ENCODE peak calls at places on chromosomes 1 and 21, in six cellular contexts. X is AG08396; M is adipocyte; P is dermis blood vessel endothelial cell; K is caudate nucleus; D is activated naive CD8-positive, alpha-beta T cell treated with anti-CD3 and anti-CD28 coated beads, Interleukin-2, amount 50 U/mL, for 16 hours. H is an unnamed sample.

GRCh38 chr1:47325530-47325929 is 8.1 kb upstream of the CMPK1 start:
- DNase-seq in K (no peak), D (no peak), M (no peak), P (peak; percentile 35), X (no peak), H (no peak)

GRCh38 chr1:215970406-215970805 is 403.3 kb downstream of the KCTD3 start:
- DNase-seq in K (no peak), P (no peak), M (no peak), D (no peak), X (peak; percentile 3), H (no peak)

GRCh38 chr1:156893048-156893953 is at the start of gene PEAR1:
- DNase-seq in M (peak; percentile 41), P (peak; percentile 80), K (no peak), D (no peak), X (no peak), H (no peak)

GRCh38 chr1:69221492-69221990 is 346.2 kb upstream of the LRRC7 start:
- DNase-seq in K (no peak), M (no peak), P (no peak), X (no peak), D (no peak), H (no peak)

GRCh38 chr1:35935989-35936388 is 5.1 kb downstream of the AGO3 start:
- DNase-seq in P (no peak), M (no peak), D (no peak), X (no peak), K (no peak), H (no peak)

GRCh38 chr21:43869486-43870325 is 4.7 kb downstream of the AGPAT3 start:
- DNase-seq in P (no peak), K (no peak), M (no peak), D (no peak), X (no peak), H (no peak)

GRCh38 chr1:197912739-197913494 is 4.3 kb upstream of the LHX9 start:
- DNase-seq in K (no peak), M (no peak), X (no peak), P (no peak), D (no peak), H (no peak)

GRCh38 chr21:43824250-43824882 is 35.0 kb downstream of the RRP1 start:
- DNase-seq in X (peak; percentile 81), P (no peak), K (no peak), M (peak; percentile 53), D (no peak), H (no peak)

GRCh38 chr1:26554781-26555180 is 25.2 kb downstream of the RPS6KA1 start:
- DNase-seq in X (no peak), P (no peak), M (no peak), D (no peak), K (no peak), H (no peak)

GRCh38 chr1:74467786-74468377 is 44.5 kb downstream of the LRRC53 start:
- DNase-seq in K (no peak), D (no peak), M (peak; percentile 41), X (no peak), P (peak; percentile 5), H (no peak)

GRCh38 chr1:77994117-77994516 is 10.6 kb upstream of the DNAJB4 start:
- DNase-seq in X (no peak), K (no peak), D (no peak), P (no peak), M (no peak), H (no peak)

GRCh38 chr1:86933562-86934377 is 19.3 kb downstream of the HS2ST1 start:
- DNase-seq in D (no peak), X (no peak), P (no peak), M (no peak), K (no peak), H (no peak)

GRCh38 chr1:8133190-8133589 is 107.1 kb upstream of the ERRFI1 start:
- DNase-seq in P (no peak), D (no peak), X (no peak), K (no peak), M (peak; percentile 33), H (no peak)

GRCh38 chr1:57839067-57839466 is 415.2 kb upstream of the DAB1 start:
- DNase-seq in X (peak; percentile 6), M (peak; percentile 82), K (no peak), D (no peak), P (no peak), H (no peak)

GRCh38 chr1:197519741-197520334 is 251.8 kb downstream of the CRB1 start:
- DNase-seq in P (peak; percentile 41), M (peak; percentile 53), K (no peak), X (peak; percentile 4), D (no peak), H (no peak)

GRCh38 chr1:109474697-109475096 is 8.4 kb downstream of the SYPL2 start:
- DNase-seq in M (no peak), X (no peak), D (no peak), K (no peak), P (no peak), H (no peak)

GRCh38 chr21:34839070-34839820 is 170.5 kb downstream of the CLIC6 start:
- DNase-seq in K (no peak), D (no peak), X (no peak), M (no peak), P (no peak), H (no peak)

GRCh38 chr1:212528501-212528900 is 80.1 kb upstream of the ATF3 start:
- DNase-seq in K (no peak), X (no peak), M (no peak), P (no peak), D (no peak), H (no peak)

GRCh38 chr1:4079815-4080214 is 179.7 kb upstream of the C1orf174 start:
- DNase-seq in X (no peak), D (no peak), K (no peak), P (no peak), M (no peak), H (no peak)

GRCh38 chr1:229410692-229411433 is 23.0 kb downstream of the ACTA1 start:
- DNase-seq in P (peak; percentile 67), D (no peak), M (peak; percentile 71), X (peak; percentile 71), K (peak; percentile 79), H (no peak)

GRCh38 chr1:12314328-12314903 is 84.6 kb downstream of the VPS13D start:
- DNase-seq in P (peak; percentile 48), D (no peak), M (peak; percentile 77), X (peak; percentile 13), K (no peak), H (no peak)

GRCh38 chr1:220874201-220874655 is 5.0 kb upstream of the HLX start:
- DNase-seq in M (peak; percentile 87), D (no peak), X (peak; percentile 63), K (no peak), P (peak; percentile 94), H (no peak)

GRCh38 chr1:43318831-43319230 is 18.0 kb downstream of the TIE1 start:
- DNase-seq in P (no peak), M (no peak), D (no peak), X (no peak), K (no peak), H (no peak)

GRCh38 chr1:72286401-72286800 is 4.1 kb upstream of the NEGR1 start:
- DNase-seq in D (no peak), K (no peak), X (no peak), M (no peak), P (peak; percentile 70), H (no peak)

H was measured in activated T-cell treated with anti-CD3 and anti-CD28 coated beads for 4 hours.